ENCODE peak calls at places on chromosomes 1 and 21, in six cellular contexts. One of them, this sample, is unnamed.

GRCh38 chr1:185376288-185376687 is 59.2 kb upstream of the IVNS1ABP start:
- DNase-seq in WERI-Rb-1: no peak
- DNase-seq in tibial nerve: no peak
- DNase-seq in Kasumi-1: no peak
- DNase-seq in activated CD4-positive, CD25-positive, alpha-beta regulatory T cell treated with anti-CD3 and anti-CD28 coated beads, Interleukin-2, amount 50 U/mL, for 72 hours: no peak
- DNase-seq in Peyer's patch: no peak
- DNase-seq in this sample: no peak

GRCh38 chr21:27802816-27803475 is 836.1 kb upstream of the ADAMTS5 start:
- DNase-seq in WERI-Rb-1: peak; percentile 26
- DNase-seq in tibial nerve: peak; percentile 35
- DNase-seq in Kasumi-1: peak; percentile 57
- DNase-seq in activated CD4-positive, CD25-positive, alpha-beta regulatory T cell treated with anti-CD3 and anti-CD28 coated beads, Interleukin-2, amount 50 U/mL, for 72 hours: no peak
- DNase-seq in Peyer's patch: no peak
- DNase-seq in this sample: peak; percentile 27

GRCh38 chr1:109595540-109595939 is 23.9 kb downstream of the GNAT2 start:
- DNase-seq in WERI-Rb-1: no peak
- DNase-seq in tibial nerve: no peak
- DNase-seq in Kasumi-1: no peak
- DNase-seq in activated CD4-positive, CD25-positive, alpha-beta regulatory T cell treated with anti-CD3 and anti-CD28 coated beads, Interleukin-2, amount 50 U/mL, for 72 hours: no peak
- DNase-seq in Peyer's patch: no peak
- DNase-seq in this sample: no peak

GRCh38 chr1:1348420-1349255 is 580 bp downstream of the DVL1 start:
- DNase-seq in WERI-Rb-1: no peak
- DNase-seq in tibial nerve: no peak
- DNase-seq in Kasumi-1: no peak
- DNase-seq in activated CD4-positive, CD25-positive, alpha-beta regulatory T cell treated with anti-CD3 and anti-CD28 coated beads, Interleukin-2, amount 50 U/mL, for 72 hours: no peak
- DNase-seq in Peyer's patch: no peak
- DNase-seq in this sample: no peak

GRCh38 chr1:155175927-155176371 is 2.3 kb downstream of the TRIM46 start:
- DNase-seq in WERI-Rb-1: peak; percentile 43
- DNase-seq in tibial nerve: no peak
- DNase-seq in Kasumi-1: peak; percentile 46
- DNase-seq in activated CD4-positive, CD25-positive, alpha-beta regulatory T cell treated with anti-CD3 and anti-CD28 coated beads, Interleukin-2, amount 50 U/mL, for 72 hours: peak; percentile 30
- DNase-seq in Peyer's patch: no peak
- DNase-seq in this sample: no peak

GRCh38 chr1:147292635-147293251 is 50.3 kb downstream of the CHD1L start:
- DNase-seq in WERI-Rb-1: no peak
- DNase-seq in tibial nerve: no peak
- DNase-seq in Kasumi-1: peak; percentile 31
- DNase-seq in activated CD4-positive, CD25-positive, alpha-beta regulatory T cell treated with anti-CD3 and anti-CD28 coated beads, Interleukin-2, amount 50 U/mL, for 72 hours: no peak
- DNase-seq in Peyer's patch: no peak
- DNase-seq in this sample: no peak

GRCh38 chr1:8858888-8859706 is 19.4 kb downstream of the ENO1 start:
- DNase-seq in WERI-Rb-1: peak; percentile 59
- DNase-seq in tibial nerve: peak; percentile 79
- DNase-seq in Kasumi-1: peak; percentile 84
- DNase-seq in activated CD4-positive, CD25-positive, alpha-beta regulatory T cell treated with anti-CD3 and anti-CD28 coated beads, Interleukin-2, amount 50 U/mL, for 72 hours: no peak
- DNase-seq in Peyer's patch: peak; percentile 39
- DNase-seq in this sample: no peak

GRCh38 chr1:228765543-228765942 is 30.3 kb downstream of the RHOU start:
- DNase-seq in WERI-Rb-1: no peak
- DNase-seq in tibial nerve: no peak
- DNase-seq in Kasumi-1: no peak
- DNase-seq in activated CD4-positive, CD25-positive, alpha-beta regulatory T cell treated with anti-CD3 and anti-CD28 coated beads, Interleukin-2, amount 50 U/mL, for 72 hours: no peak
- DNase-seq in Peyer's patch: no peak
- DNase-seq in this sample: no peak

GRCh38 chr1:161226320-161226711 is 456 bp downstream of the TOMM40L start:
- DNase-seq in WERI-Rb-1: no peak
- DNase-seq in tibial nerve: no peak
- DNase-seq in Kasumi-1: no peak
- DNase-seq in activated CD4-positive, CD25-positive, alpha-beta regulatory T cell treated with anti-CD3 and anti-CD28 coated beads, Interleukin-2, amount 50 U/mL, for 72 hours: no peak
- DNase-seq in Peyer's patch: no peak
- DNase-seq in this sample: no peak

GRCh38 chr1:164699815-164700491 is 141.0 kb downstream of the PBX1 start:
- DNase-seq in WERI-Rb-1: no peak
- DNase-seq in tibial nerve: no peak
- DNase-seq in Kasumi-1: no peak
- DNase-seq in activated CD4-positive, CD25-positive, alpha-beta regulatory T cell treated with anti-CD3 and anti-CD28 coated beads, Interleukin-2, amount 50 U/mL, for 72 hours: no peak
- DNase-seq in Peyer's patch: no peak
- DNase-seq in this sample: no peak

GRCh38 chr1:36856126-36856525 is 178.2 kb downstream of the GRIK3 start:
- DNase-seq in WERI-Rb-1: no peak
- DNase-seq in tibial nerve: no peak
- DNase-seq in Kasumi-1: no peak
- DNase-seq in activated CD4-positive, CD25-positive, alpha-beta regulatory T cell treated with anti-CD3 and anti-CD28 coated beads, Interleukin-2, amount 50 U/mL, for 72 hours: no peak
- DNase-seq in Peyer's patch: no peak
- DNase-seq in this sample: no peak

GRCh38 chr1:102937401-102937800 is 170.9 kb downstream of the COL11A1 start:
- DNase-seq in WERI-Rb-1: no peak
- DNase-seq in tibial nerve: no peak
- DNase-seq in Kasumi-1: no peak
- DNase-seq in activated CD4-positive, CD25-positive, alpha-beta regulatory T cell treated with anti-CD3 and anti-CD28 coated beads, Interleukin-2, amount 50 U/mL, for 72 hours: no peak
- DNase-seq in Peyer's patch: no peak
- DNase-seq in this sample: no peak

GRCh38 chr1:228378453-228379164 is 28.0 kb downstream of the TRIM11 start:
- DNase-seq in WERI-Rb-1: peak; percentile 69
- DNase-seq in tibial nerve: peak; percentile 48
- DNase-seq in Kasumi-1: peak; percentile 46
- DNase-seq in activated CD4-positive, CD25-positive, alpha-beta regulatory T cell treated with anti-CD3 and anti-CD28 coated beads, Interleukin-2, amount 50 U/mL, for 72 hours: peak; percentile 50
- DNase-seq in Peyer's patch: peak; percentile 20
- DNase-seq in this sample: peak; percentile 57

GRCh38 chr21:31187499-31187898 is 149.2 kb upstream of the KRTAP19-8 start:
- DNase-seq in WERI-Rb-1: no peak
- DNase-seq in tibial nerve: no peak
- DNase-seq in Kasumi-1: no peak
- DNase-seq in activated CD4-positive, CD25-positive, alpha-beta regulatory T cell treated with anti-CD3 and anti-CD28 coated beads, Interleukin-2, amount 50 U/mL, for 72 hours: no peak
- DNase-seq in Peyer's patch: no peak
- DNase-seq in this sample: no peak

GRCh38 chr21:42120056-42120903 is 49.2 kb downstream of the UMODL1 start:
- DNase-seq in WERI-Rb-1: no peak
- DNase-seq in tibial nerve: no peak
- DNase-seq in Kasumi-1: no peak
- DNase-seq in activated CD4-positive, CD25-positive, alpha-beta regulatory T cell treated with anti-CD3 and anti-CD28 coated beads, Interleukin-2, amount 50 U/mL, for 72 hours: no peak
- DNase-seq in Peyer's patch: peak; percentile 51
- DNase-seq in this sample: peak; percentile 67

GRCh38 chr1:51101976-51102375 is at the start of gene C1orf185:
- DNase-seq in WERI-Rb-1: no peak
- DNase-seq in tibial nerve: no peak
- DNase-seq in Kasumi-1: no peak
- DNase-seq in activated CD4-positive, CD25-positive, alpha-beta regulatory T cell treated with anti-CD3 and anti-CD28 coated beads, Interleukin-2, amount 50 U/mL, for 72 hours: no peak
- DNase-seq in Peyer's patch: no peak
- DNase-seq in this sample: no peak

GRCh38 chr1:160607051-160608032 is 28.0 kb upstream of the CD84 start:
- DNase-seq in WERI-Rb-1: peak; percentile 49
- DNase-seq in tibial nerve: peak; percentile 36
- DNase-seq in Kasumi-1: peak; percentile 88
- DNase-seq in activated CD4-positive, CD25-positive, alpha-beta regulatory T cell treated with anti-CD3 and anti-CD28 coated beads, Interleukin-2, amount 50 U/mL, for 72 hours: no peak
- DNase-seq in Peyer's patch: peak; percentile 63
- DNase-seq in this sample: peak; percentile 25

GRCh38 chr1:11595287-11595686 is 58.9 kb downstream of the FBXO2 start:
- DNase-seq in WERI-Rb-1: no peak
- DNase-seq in tibial nerve: no peak
- DNase-seq in Kasumi-1: no peak
- DNase-seq in activated CD4-positive, CD25-positive, alpha-beta regulatory T cell treated with anti-CD3 and anti-CD28 coated beads, Interleukin-2, amount 50 U/mL, for 72 hours: no peak
- DNase-seq in Peyer's patch: no peak
- DNase-seq in this sample: no peak